ENCODE peak calls at places on chromosome 2, in four cellular contexts. One of them, this sample, is unnamed. For H3K4me1, the result is how much of the 10 kb centered on the place peaks cover.

GRCh38 chr2:144438722-144439508 is 81.0 kb downstream of the ZEB2 start:
- DNase-seq in H1: no peak
- DNase-seq in K562: no peak
- DNase-seq in HepG2: no peak
- DNase-seq in this sample: no peak

GRCh38 chr2:198314559-198315153 is 510.3 kb downstream of the PLCL1 start:
- DNase-seq in H1: no peak
- DNase-seq in K562: no peak
- DNase-seq in HepG2: peak
- DNase-seq in this sample: peak

GRCh38 chr2:232951891-232952290 is 61.2 kb downstream of the NGEF start:
- DNase-seq in H1: no peak
- DNase-seq in K562: no peak
- DNase-seq in HepG2: no peak
- DNase-seq in this sample: peak

GRCh38 chr2:11007331-11007909 is 95.7 kb downstream of the KCNF1 start:
- DNase-seq in H1: no peak
- DNase-seq in K562: no peak
- DNase-seq in HepG2: no peak
- DNase-seq in this sample: no peak

GRCh38 chr2:225354281-225354774 is 45.2 kb upstream of the NYAP2 start:
- DNase-seq in H1: no peak
- DNase-seq in K562: no peak
- DNase-seq in HepG2: peak
- DNase-seq in this sample: peak

GRCh38 chr2:96512341-96512740 is 7.2 kb upstream of the NEURL3 start:
- DNase-seq in H1: no peak
- DNase-seq in K562: no peak
- DNase-seq in HepG2: no peak
- DNase-seq in this sample: no peak

GRCh38 chr2:217622664-217623063 is 380.1 kb downstream of the TNS1 start:
- DNase-seq in H1: no peak
- DNase-seq in K562: no peak
- DNase-seq in HepG2: no peak
- DNase-seq in this sample: no peak

GRCh38 chr2:137715731-137716191 is 248.5 kb upstream of the HNMT start:
- DNase-seq in H1: no peak
- DNase-seq in K562: no peak
- DNase-seq in HepG2: no peak
- DNase-seq in this sample: no peak

GRCh38 chr2:1664698-1665097 is 79.6 kb downstream of the PXDN start:
- DNase-seq in H1: no peak
- DNase-seq in K562: no peak
- DNase-seq in HepG2: no peak
- DNase-seq in this sample: no peak

GRCh38 chr2:47896450-47896968 is 9.8 kb downstream of the FBXO11 start:
- DNase-seq in H1: no peak
- DNase-seq in K562: no peak
- DNase-seq in HepG2: no peak
- DNase-seq in this sample: no peak

GRCh38 chr2:219631406-219631891 is 4.0 kb downstream of the SLC4A3 start:
- DNase-seq in H1: no peak
- DNase-seq in K562: no peak
- DNase-seq in HepG2: no peak
- DNase-seq in this sample: no peak

GRCh38 chr2:219688560-219689445 is 61.4 kb downstream of the SLC4A3 start:
- DNase-seq in H1: no peak
- DNase-seq in K562: no peak
- DNase-seq in HepG2: peak
- DNase-seq in this sample: no peak

GRCh38 chr2:3870997-3871396 is 167.6 kb downstream of the DCDC2C start:
- DNase-seq in H1: no peak
- DNase-seq in K562: no peak
- DNase-seq in HepG2: no peak
- DNase-seq in this sample: no peak

GRCh38 chr2:157185828-157186227 is 71.7 kb upstream of the GALNT5 start:
- DNase-seq in H1: no peak
- DNase-seq in K562: no peak
- DNase-seq in HepG2: no peak
- DNase-seq in this sample: no peak
- TF ChIP-seq JUN in H1: no peak
- TF ChIP-seq JUN in K562: no peak
- TF ChIP-seq JUN in HepG2: no peak
- TF ChIP-seq JUN in this sample: no peak

GRCh38 chr2:85502720-85503119 is 36.2 kb upstream of the MAT2A start:
- DNase-seq in H1: no peak
- DNase-seq in K562: no peak
- DNase-seq in HepG2: no peak
- DNase-seq in this sample: no peak
- H3K4me1 ChIP-seq in H1: under half
- H3K4me1 ChIP-seq in K562: under half
- H3K4me1 ChIP-seq in HepG2: half or more
- H3K4me1 ChIP-seq in this sample: half or more

DNA sequence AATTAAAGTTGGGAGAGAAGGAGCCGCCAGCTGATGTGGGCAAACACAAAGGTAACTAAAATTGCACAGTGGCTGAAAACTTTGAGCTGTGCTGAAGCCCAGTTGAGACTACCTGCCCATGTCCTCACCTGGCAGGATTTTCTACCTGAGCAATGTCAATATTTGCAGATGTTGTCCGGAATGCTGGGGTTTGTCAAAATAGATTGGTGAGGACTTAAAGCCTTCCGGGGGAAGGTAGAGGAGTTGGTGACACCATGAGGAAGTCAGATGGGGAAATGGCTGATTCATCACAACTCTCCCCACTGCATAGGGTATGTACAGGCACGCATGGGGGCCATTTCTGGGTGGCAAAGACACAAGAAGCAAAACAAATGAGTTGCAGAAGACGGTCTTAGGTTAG is 114.9 kb downstream of the ALK start:
- DNase-seq in H1: no peak
- DNase-seq in K562: no peak
- DNase-seq in HepG2: no peak
- DNase-seq in this sample: no peak
- TF ChIP-seq RFX5 in H1: no peak
- TF ChIP-seq RFX5 in K562: no peak
- TF ChIP-seq RFX5 in HepG2: no peak
- TF ChIP-seq RFX5 in this sample: no peak

DNA sequence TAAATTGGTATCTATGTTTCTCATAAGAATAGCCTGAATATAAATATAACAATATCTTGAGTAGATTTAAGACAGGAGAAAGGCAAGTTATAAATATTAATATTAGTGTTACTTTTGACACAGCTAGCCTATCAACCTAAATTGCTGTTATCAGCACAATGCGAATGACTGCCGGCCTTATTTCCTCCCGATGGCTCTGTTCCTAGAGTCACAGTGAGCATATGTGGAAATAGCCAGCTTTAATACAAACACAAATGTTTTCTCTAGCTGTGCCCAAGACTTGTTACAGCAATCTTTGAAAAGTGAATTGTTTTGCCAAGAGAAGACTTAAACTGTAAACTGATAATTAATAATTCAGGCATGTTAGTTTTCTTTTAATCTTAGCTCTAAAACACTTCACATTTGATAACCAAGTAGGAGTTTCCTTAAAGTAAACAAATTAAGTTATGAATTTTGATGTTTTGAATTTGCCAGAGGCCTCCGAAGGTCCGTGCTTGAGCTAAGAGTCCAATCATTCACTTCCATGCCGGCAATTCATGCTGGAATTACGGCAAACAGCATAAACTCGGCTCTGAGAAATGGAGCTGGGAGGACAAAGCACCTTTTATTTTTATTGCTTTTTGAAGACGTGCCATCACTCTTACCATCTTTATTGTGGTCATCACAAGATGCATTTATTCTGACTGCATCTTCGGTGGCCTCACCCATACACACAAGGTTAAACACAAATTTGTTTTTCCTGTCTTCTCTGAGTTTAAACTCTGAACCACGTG is 184.4 kb upstream of the CWC22 start:
- DNase-seq in H1: no peak
- DNase-seq in K562: no peak
- DNase-seq in HepG2: no peak
- DNase-seq in this sample: no peak
- TF ChIP-seq JUN in H1: no peak
- TF ChIP-seq JUN in K562: no peak
- TF ChIP-seq JUN in HepG2: no peak
- TF ChIP-seq JUN in this sample: no peak